ENCODE peak calls at places on chromosome 6, in ten cellular contexts. One of them, this sample, is unnamed. For H3K4me1, the result is how much of the 10 kb centered on the place peaks cover.

GRCh38 chr6:56868687-56869086 is 86.2 kb upstream of the BEND6 start:
- DNase-seq in A549: no peak
- DNase-seq in sigmoid colon: no peak
- DNase-seq in stomach: no peak
- DNase-seq in tibial nerve: no peak
- DNase-seq in transverse colon: no peak
- DNase-seq in ovary: no peak
- DNase-seq in esophagus muscularis mucosa: no peak
- DNase-seq in HepG2: peak
- DNase-seq in GM12878: no peak
- DNase-seq in this sample: no peak

GRCh38 chr6:15329154-15329781 is 83.4 kb downstream of the JARID2 start:
- DNase-seq in A549: no peak
- DNase-seq in sigmoid colon: no peak
- DNase-seq in stomach: no peak
- DNase-seq in tibial nerve: no peak
- DNase-seq in transverse colon: no peak
- DNase-seq in ovary: no peak
- DNase-seq in esophagus muscularis mucosa: no peak
- DNase-seq in HepG2: no peak
- DNase-seq in GM12878: no peak
- DNase-seq in this sample: no peak

GRCh38 chr6:54846857-54847721 is 518 bp downstream of the FAM83B start:
- DNase-seq in A549: no peak
- DNase-seq in sigmoid colon: no peak
- DNase-seq in stomach: no peak
- DNase-seq in tibial nerve: no peak
- DNase-seq in transverse colon: peak
- DNase-seq in ovary: no peak
- DNase-seq in esophagus muscularis mucosa: no peak
- DNase-seq in HepG2: no peak
- DNase-seq in GM12878: no peak
- DNase-seq in this sample: no peak

GRCh38 chr6:51855310-51856082 is 231.9 kb downstream of the PKHD1 start:
- DNase-seq in A549: peak
- DNase-seq in sigmoid colon: no peak
- DNase-seq in stomach: no peak
- DNase-seq in tibial nerve: no peak
- DNase-seq in transverse colon: no peak
- DNase-seq in ovary: no peak
- DNase-seq in esophagus muscularis mucosa: no peak
- DNase-seq in HepG2: peak
- DNase-seq in GM12878: peak
- DNase-seq in this sample: no peak

GRCh38 chr6:52102330-52102932 is 15.0 kb upstream of the PKHD1 start:
- DNase-seq in A549: no peak
- DNase-seq in sigmoid colon: no peak
- DNase-seq in stomach: no peak
- DNase-seq in tibial nerve: no peak
- DNase-seq in transverse colon: peak
- DNase-seq in ovary: no peak
- DNase-seq in esophagus muscularis mucosa: peak
- DNase-seq in HepG2: no peak
- DNase-seq in GM12878: no peak
- DNase-seq in this sample: no peak

GRCh38 chr6:81169166-81169565 is 583.3 kb downstream of the TENT5A start:
- DNase-seq in A549: no peak
- DNase-seq in sigmoid colon: no peak
- DNase-seq in stomach: no peak
- DNase-seq in tibial nerve: no peak
- DNase-seq in transverse colon: no peak
- DNase-seq in ovary: no peak
- DNase-seq in esophagus muscularis mucosa: no peak
- DNase-seq in HepG2: no peak
- DNase-seq in GM12878: no peak
- DNase-seq in this sample: no peak

GRCh38 chr6:101178748-101179147 is 214.8 kb upstream of the GRIK2 start:
- DNase-seq in A549: no peak
- DNase-seq in sigmoid colon: no peak
- DNase-seq in stomach: no peak
- DNase-seq in tibial nerve: no peak
- DNase-seq in transverse colon: no peak
- DNase-seq in ovary: no peak
- DNase-seq in esophagus muscularis mucosa: no peak
- DNase-seq in HepG2: no peak
- DNase-seq in GM12878: no peak
- DNase-seq in this sample: no peak

GRCh38 chr6:137717074-137718073 is 149.7 kb upstream of the TNFAIP3 start:
- DNase-seq in A549: no peak
- DNase-seq in sigmoid colon: no peak
- DNase-seq in stomach: no peak
- DNase-seq in tibial nerve: no peak
- DNase-seq in transverse colon: no peak
- DNase-seq in ovary: no peak
- DNase-seq in esophagus muscularis mucosa: no peak
- DNase-seq in HepG2: no peak
- DNase-seq in GM12878: no peak
- DNase-seq in this sample: no peak

GRCh38 chr6:102848796-102849195 is 1455.3 kb downstream of the GRIK2 start:
- DNase-seq in A549: no peak
- DNase-seq in sigmoid colon: no peak
- DNase-seq in stomach: no peak
- DNase-seq in tibial nerve: no peak
- DNase-seq in transverse colon: no peak
- DNase-seq in ovary: no peak
- DNase-seq in esophagus muscularis mucosa: no peak
- DNase-seq in HepG2: no peak
- DNase-seq in GM12878: no peak
- DNase-seq in this sample: no peak

GRCh38 chr6:52014391-52014790 is 73.0 kb downstream of the PKHD1 start:
- DNase-seq in A549: no peak
- DNase-seq in sigmoid colon: no peak
- DNase-seq in stomach: no peak
- DNase-seq in tibial nerve: no peak
- DNase-seq in transverse colon: no peak
- DNase-seq in ovary: no peak
- DNase-seq in esophagus muscularis mucosa: no peak
- DNase-seq in HepG2: no peak
- DNase-seq in GM12878: no peak
- DNase-seq in this sample: no peak

GRCh38 chr6:29547573-29547972 is 12.0 kb downstream of the UBD start:
- DNase-seq in A549: no peak
- DNase-seq in sigmoid colon: no peak
- DNase-seq in stomach: no peak
- DNase-seq in tibial nerve: no peak
- DNase-seq in transverse colon: no peak
- DNase-seq in ovary: no peak
- DNase-seq in esophagus muscularis mucosa: no peak
- DNase-seq in HepG2: no peak
- DNase-seq in GM12878: no peak
- DNase-seq in this sample: no peak

GRCh38 chr6:30325873-30326445 is 768 bp upstream of the TRIM39 start:
- DNase-seq in A549: peak
- DNase-seq in sigmoid colon: no peak
- DNase-seq in stomach: no peak
- DNase-seq in tibial nerve: no peak
- DNase-seq in transverse colon: no peak
- DNase-seq in ovary: peak
- DNase-seq in esophagus muscularis mucosa: no peak
- DNase-seq in HepG2: no peak
- DNase-seq in GM12878: peak
- DNase-seq in this sample: no peak

GRCh38 chr6:168995526-168996100 is 258.0 kb downstream of the THBS2 start:
- DNase-seq in A549: no peak
- DNase-seq in sigmoid colon: no peak
- DNase-seq in stomach: no peak
- DNase-seq in tibial nerve: no peak
- DNase-seq in transverse colon: no peak
- DNase-seq in ovary: no peak
- DNase-seq in esophagus muscularis mucosa: no peak
- DNase-seq in HepG2: no peak
- DNase-seq in GM12878: no peak
- DNase-seq in this sample: no peak

GRCh38 chr6:163526356-163526755 is 111.8 kb downstream of the QKI start:
- DNase-seq in A549: no peak
- DNase-seq in sigmoid colon: no peak
- DNase-seq in stomach: no peak
- DNase-seq in tibial nerve: no peak
- DNase-seq in transverse colon: no peak
- DNase-seq in ovary: no peak
- DNase-seq in esophagus muscularis mucosa: no peak
- DNase-seq in HepG2: no peak
- DNase-seq in GM12878: no peak
- DNase-seq in this sample: no peak

GRCh38 chr6:163532526-163533078 is 118.1 kb downstream of the QKI start:
- DNase-seq in A549: no peak
- DNase-seq in sigmoid colon: no peak
- DNase-seq in stomach: no peak
- DNase-seq in tibial nerve: no peak
- DNase-seq in transverse colon: no peak
- DNase-seq in ovary: no peak
- DNase-seq in esophagus muscularis mucosa: no peak
- DNase-seq in HepG2: no peak
- DNase-seq in GM12878: no peak
- DNase-seq in this sample: no peak

GRCh38 chr6:163530406-163530805 is 115.9 kb downstream of the QKI start:
- DNase-seq in A549: no peak
- DNase-seq in sigmoid colon: no peak
- DNase-seq in stomach: no peak
- DNase-seq in tibial nerve: no peak
- DNase-seq in transverse colon: no peak
- DNase-seq in ovary: no peak
- DNase-seq in esophagus muscularis mucosa: no peak
- DNase-seq in HepG2: no peak
- DNase-seq in GM12878: no peak
- DNase-seq in this sample: no peak

GRCh38 chr6:163531122-163531521 is 116.6 kb downstream of the QKI start:
- DNase-seq in A549: no peak
- DNase-seq in sigmoid colon: no peak
- DNase-seq in stomach: no peak
- DNase-seq in tibial nerve: no peak
- DNase-seq in transverse colon: no peak
- DNase-seq in ovary: no peak
- DNase-seq in esophagus muscularis mucosa: no peak
- DNase-seq in HepG2: no peak
- DNase-seq in GM12878: no peak
- DNase-seq in this sample: no peak

GRCh38 chr6:163529605-163530004 is 115.1 kb downstream of the QKI start:
- DNase-seq in A549: peak
- DNase-seq in sigmoid colon: no peak
- DNase-seq in stomach: no peak
- DNase-seq in tibial nerve: no peak
- DNase-seq in transverse colon: no peak
- DNase-seq in ovary: no peak
- DNase-seq in esophagus muscularis mucosa: no peak
- DNase-seq in HepG2: no peak
- DNase-seq in GM12878: no peak
- DNase-seq in this sample: no peak
- TF ChIP-seq EP300 in A549: no peak
- TF ChIP-seq EP300 in sigmoid colon: no peak
- TF ChIP-seq EP300 in stomach: no peak
- TF ChIP-seq EP300 in tibial nerve: no peak
- TF ChIP-seq EP300 in transverse colon: no peak
- TF ChIP-seq EP300 in ovary: no peak
- TF ChIP-seq EP300 in esophagus muscularis mucosa: no peak
- TF ChIP-seq EP300 in HepG2: no peak
- TF ChIP-seq EP300 in GM12878: no peak
- TF ChIP-seq EP300 in this sample: no peak

GRCh38 chr6:148105695-148106094 is 236.9 kb upstream of the SASH1 start:
- DNase-seq in A549: no peak
- DNase-seq in sigmoid colon: no peak
- DNase-seq in stomach: no peak
- DNase-seq in tibial nerve: no peak
- DNase-seq in transverse colon: no peak
- DNase-seq in ovary: no peak
- DNase-seq in esophagus muscularis mucosa: no peak
- DNase-seq in HepG2: no peak
- DNase-seq in GM12878: no peak
- DNase-seq in this sample: no peak
- TF ChIP-seq POLR2A in A549: no peak
- TF ChIP-seq POLR2A in sigmoid colon: no peak
- TF ChIP-seq POLR2A in stomach: no peak
- TF ChIP-seq POLR2A in tibial nerve: no peak
- TF ChIP-seq POLR2A in transverse colon: no peak
- TF ChIP-seq POLR2A in ovary: no peak
- TF ChIP-seq POLR2A in esophagus muscularis mucosa: no peak
- TF ChIP-seq POLR2A in HepG2: no peak
- TF ChIP-seq POLR2A in GM12878: no peak
- TF ChIP-seq POLR2A in this sample: no peak

GRCh38 chr6:28137458-28138020 is 4.1 kb upstream of the ZKSCAN8 start:
- DNase-seq in A549: no peak
- DNase-seq in sigmoid colon: no peak
- DNase-seq in stomach: no peak
- DNase-seq in tibial nerve: no peak
- DNase-seq in transverse colon: no peak
- DNase-seq in ovary: no peak
- DNase-seq in esophagus muscularis mucosa: no peak
- DNase-seq in HepG2: no peak
- DNase-seq in GM12878: peak
- DNase-seq in this sample: no peak
- H3K4me1 ChIP-seq in A549: under half
- H3K4me1 ChIP-seq in sigmoid colon: under half
- H3K4me1 ChIP-seq in stomach: half or more
- H3K4me1 ChIP-seq in tibial nerve: under half
- H3K4me1 ChIP-seq in transverse colon: under half
- H3K4me1 ChIP-seq in ovary: under half
- H3K4me1 ChIP-seq in esophagus muscularis mucosa: under half
- H3K4me1 ChIP-seq in HepG2: half or more
- H3K4me1 ChIP-seq in GM12878: under half
- H3K4me1 ChIP-seq in this sample: under half

DNA sequence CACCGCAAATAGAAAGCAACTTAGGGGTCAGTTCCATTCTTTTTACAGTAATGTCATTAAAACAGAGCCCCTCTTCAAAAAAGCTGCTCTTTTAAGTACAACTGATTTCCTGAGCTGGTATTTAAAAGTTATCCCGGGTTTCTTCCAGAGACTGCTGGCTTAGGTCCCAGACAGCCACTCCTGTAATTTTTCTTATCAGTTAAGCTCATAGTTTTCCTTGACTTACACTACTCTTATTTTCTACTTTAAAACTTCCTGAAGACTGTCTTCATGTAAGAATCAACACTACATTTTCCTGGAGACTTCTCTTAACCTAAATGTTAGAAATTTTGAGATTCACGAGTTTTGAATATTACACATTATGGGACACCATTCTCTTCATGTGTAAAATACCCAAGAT is 48.2 kb downstream of the MAP3K7 start:
- DNase-seq in A549: no peak
- DNase-seq in sigmoid colon: no peak
- DNase-seq in stomach: peak
- DNase-seq in tibial nerve: no peak
- DNase-seq in transverse colon: peak
- DNase-seq in ovary: no peak
- DNase-seq in esophagus muscularis mucosa: no peak
- DNase-seq in HepG2: no peak
- DNase-seq in GM12878: no peak
- DNase-seq in this sample: no peak
- TF ChIP-seq EP300 in A549: no peak
- TF ChIP-seq EP300 in sigmoid colon: no peak
- TF ChIP-seq EP300 in stomach: no peak
- TF ChIP-seq EP300 in tibial nerve: no peak
- TF ChIP-seq EP300 in transverse colon: no peak
- TF ChIP-seq EP300 in ovary: no peak
- TF ChIP-seq EP300 in esophagus muscularis mucosa: no peak
- TF ChIP-seq EP300 in HepG2: no peak
- TF ChIP-seq EP300 in GM12878: no peak
- TF ChIP-seq EP300 in this sample: no peak

GRCh38 chr6:44043036-44043478 is 84.2 kb downstream of the MRPL14 start:
- DNase-seq in A549: no peak
- DNase-seq in sigmoid colon: peak
- DNase-seq in stomach: no peak
- DNase-seq in tibial nerve: no peak
- DNase-seq in transverse colon: no peak
- DNase-seq in ovary: no peak
- DNase-seq in esophagus muscularis mucosa: no peak
- DNase-seq in HepG2: peak
- DNase-seq in GM12878: no peak
- DNase-seq in this sample: peak
- TF ChIP-seq POLR2A in A549: no peak
- TF ChIP-seq POLR2A in sigmoid colon: no peak
- TF ChIP-seq POLR2A in stomach: no peak
- TF ChIP-seq POLR2A in tibial nerve: no peak
- TF ChIP-seq POLR2A in transverse colon: no peak
- TF ChIP-seq POLR2A in ovary: no peak
- TF ChIP-seq POLR2A in esophagus muscularis mucosa: no peak
- TF ChIP-seq POLR2A in HepG2: no peak
- TF ChIP-seq POLR2A in GM12878: no peak
- TF ChIP-seq POLR2A in this sample: no peak

This sample was measured in suprapubic skin.